ENCODE peak calls at places on chromosomes 2 and 18, in six cellular contexts. X is Panc1, L is upper lobe of right lung, Q is H1, E is tibial artery, Y is brain microvascular endothelial cell. F is an unnamed sample.

GRCh38 chr2:9212661-9213411 is 6.2 kb downstream of the ASAP2 start:
- DNase-seq in L (no peak), E (no peak), X (no peak), Q (peak; percentile 36), Y (no peak), F (no peak)

GRCh38 chr2:29255006-29255405 is 139.8 kb downstream of the CLIP4 start:
- DNase-seq in Y (no peak), L (no peak), Q (no peak), E (peak; percentile 3), X (no peak), F (no peak)

GRCh38 chr2:226118471-226119429 is 680.9 kb downstream of the IRS1 start:
- DNase-seq in Q (no peak), E (no peak), X (peak; percentile 82), L (no peak), Y (peak; percentile 83), F (no peak)

GRCh38 chr2:133765693-133766092 is 197.4 kb upstream of the NCKAP5 start:
- DNase-seq in L (no peak), Q (no peak), Y (peak; percentile 51), E (no peak), X (no peak), F (no peak)

GRCh38 chr2:101473911-101474751 is 781 bp downstream of the RFX8 start:
- DNase-seq in X (no peak), Q (peak; percentile 79), L (peak; percentile 69), E (peak; percentile 74), Y (peak; percentile 36), F (no peak)

GRCh38 chr18:66655407-66655806 is 51.5 kb upstream of the CDH19 start:
- DNase-seq in Q (no peak), E (no peak), Y (no peak), X (no peak), L (no peak), F (no peak)

GRCh38 chr2:20474757-20475566 is 28.1 kb downstream of the RHOB start:
- DNase-seq in L (peak; percentile 30), Y (no peak), E (peak; percentile 35), Q (no peak), X (no peak), F (no peak)

GRCh38 chr2:231716641-231717280 is 8.4 kb downstream of the PTMA start:
- DNase-seq in E (peak; percentile 69), X (no peak), Q (no peak), L (no peak), Y (peak; percentile 45), F (peak; percentile 12)

GRCh38 chr2:88626171-88627054 is 851 bp downstream of the EIF2AK3 start:
- DNase-seq in E (no peak), Q (peak; percentile 68), Y (no peak), X (no peak), L (peak; percentile 78), F (peak; percentile 57)

GRCh38 chr18:65988972-65989371 is 238.2 kb downstream of the CDH7 start:
- DNase-seq in E (no peak), X (no peak), Q (no peak), Y (no peak), L (no peak), F (no peak)

GRCh38 chr2:118990757-118991545 is 49.0 kb downstream of the MARCO start:
- DNase-seq in X (no peak), L (peak; percentile 52), Q (peak; percentile 29), E (peak; percentile 40), Y (no peak), F (no peak)

GRCh38 chr2:42550870-42551269 is 17.6 kb upstream of the MTA3 start:
- DNase-seq in L (no peak), Q (no peak), Y (no peak), E (no peak), X (no peak), F (no peak)

GRCh38 chr2:29196792-29197788 is 81.9 kb downstream of the CLIP4 start:
- DNase-seq in E (no peak), X (peak; percentile 24), Y (peak; percentile 47), L (peak; percentile 73), Q (peak; percentile 86), F (peak; percentile 81)

GRCh38 chr2:24220534-24221281 is 45.9 kb downstream of the FAM228A start:
- DNase-seq in E (no peak), Q (no peak), X (no peak), L (no peak), Y (no peak), F (no peak)

GRCh38 chr2:101296314-101296809 is 12.1 kb downstream of the RNF149 start:
- DNase-seq in Y (peak; percentile 12), Q (no peak), L (no peak), X (no peak), E (no peak), F (no peak)

GRCh38 chr2:179936654-179937053 is 70.4 kb downstream of the CWC22 start:
- DNase-seq in L (no peak), Q (peak; percentile 77), E (no peak), X (no peak), Y (no peak), F (peak; percentile 46)

GRCh38 chr18:79735071-79735980 is 55.7 kb downstream of the CTDP1 start:
- DNase-seq in X (no peak), E (no peak), L (no peak), Y (no peak), Q (no peak), F (no peak)

GRCh38 chr2:39523308-39524044 is 86.4 kb upstream of the MAP4K3 start:
- DNase-seq in L (no peak), Y (peak; percentile 71), Q (no peak), X (no peak), E (no peak), F (no peak)

GRCh38 chr2:158052761-158053160 is 48.9 kb upstream of the UPP2 start:
- DNase-seq in E (no peak), Y (no peak), X (no peak), L (no peak), Q (no peak), F (no peak)

GRCh38 chr2:198127627-198128026 is 323.2 kb downstream of the PLCL1 start:
- DNase-seq in Q (no peak), L (no peak), X (peak; percentile 28), E (no peak), Y (peak; percentile 28), F (peak; percentile 78)

GRCh38 chr18:10490401-10491289 is 35.2 kb upstream of the NAPG start:
- DNase-seq in L (no peak), X (peak; percentile 10), Y (no peak), E (no peak), Q (peak; percentile 57), F (peak; percentile 80)

GRCh38 chr2:43542285-43542933 is 53.4 kb downstream of the THADA start:
- DNase-seq in Q (no peak), X (peak; percentile 36), Y (no peak), E (no peak), L (no peak), F (peak; percentile 38)

GRCh38 chr2:94982661-94983060 is 42.8 kb upstream of the MAL start:
- DNase-seq in L (no peak), Q (no peak), E (no peak), Y (peak; percentile 7), X (no peak), F (no peak)

GRCh38 chr18:13136056-13136688 is 82.4 kb upstream of the LDLRAD4 start:
- DNase-seq in E (no peak), Q (no peak), Y (no peak), L (no peak), X (no peak), F (no peak)

GRCh38 chr18:5980721-5981120 is 85.4 kb upstream of the TMEM200C start:
- DNase-seq in L (no peak), E (no peak), Y (no peak), Q (peak; percentile 41), X (no peak), F (peak; percentile 19)

GRCh38 chr2:176500921-176501320 is 231.7 kb downstream of the MTX2 start:
- DNase-seq in E (no peak), L (no peak), Q (no peak), Y (no peak), X (no peak), F (no peak)

GRCh38 chr2:33134086-33134763 is 187.5 kb downstream of the LTBP1 start:
- DNase-seq in Y (peak; percentile 96), X (peak; percentile 85), E (peak; percentile 86), Q (no peak), L (no peak), F (no peak)
- TF ChIP-seq CTCF in Y (peak; percentile 65), X (peak; percentile 27), E (no peak), Q (no peak), L (no peak), F (no peak)

GRCh38 chr2:3493610-3493997 is 25.7 kb downstream of the ADI1 start:
- DNase-seq in L (peak; percentile 48), Y (peak; percentile 78), X (no peak), E (peak; percentile 83), Q (no peak), F (no peak)

GRCh38 chr2:3494984-3495666 is 24.2 kb downstream of the ADI1 start:
- DNase-seq in L (peak; percentile 17), E (no peak), Y (no peak), X (no peak), Q (no peak), F (no peak)

GRCh38 chr2:3491306-3491705 is 28.0 kb downstream of the ADI1 start:
- DNase-seq in L (peak; percentile 31), X (no peak), Y (no peak), E (no peak), Q (no peak), F (no peak)

GRCh38 chr2:3491716-3492474 is 27.4 kb downstream of the ADI1 start:
- DNase-seq in E (no peak), L (peak; percentile 46), Y (no peak), X (no peak), Q (no peak), F (no peak)

DNA sequence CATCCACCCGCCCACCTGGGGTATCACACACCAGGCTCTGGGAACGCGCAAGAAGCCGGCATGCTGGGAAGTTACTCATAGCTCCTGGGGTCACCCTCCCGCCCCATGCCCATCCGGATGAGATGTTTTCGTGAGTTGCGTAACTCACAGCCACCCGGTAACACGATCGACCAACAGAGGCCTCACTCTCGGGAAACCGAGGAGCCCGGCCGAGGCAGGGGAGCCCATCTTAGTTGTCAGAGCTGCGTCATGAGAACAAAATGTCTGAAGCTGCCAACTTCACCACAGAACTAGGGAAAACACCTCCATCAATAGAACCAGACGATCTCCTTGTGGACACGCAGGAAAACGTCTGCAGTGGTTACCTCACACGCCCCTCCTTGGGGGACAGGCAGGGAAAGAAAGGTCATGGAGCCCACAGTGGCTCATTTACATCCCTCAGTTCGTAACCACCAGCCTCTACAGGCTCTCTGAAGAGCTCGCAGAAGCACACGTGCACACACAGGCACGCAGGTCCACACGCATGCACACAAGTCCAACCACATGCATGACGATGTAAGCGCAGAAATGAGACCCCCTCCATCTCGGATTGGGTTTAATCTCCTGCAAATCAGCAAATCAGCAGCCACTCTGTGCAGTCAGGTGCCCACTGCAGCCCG is 26.3 kb downstream of the ADI1 start:
- DNase-seq in Y (peak; percentile 97), Q (no peak), L (peak; percentile 57), X (no peak), E (peak; percentile 92), F (no peak)
- H3K4me3 ChIP-seq in Y (no peak overlapping the region), Q (no peak overlapping the region), L (no peak overlapping the region), X (no peak overlapping the region), E (peak overlapping the region; percentile 32), F (no peak overlapping the region)

DNA sequence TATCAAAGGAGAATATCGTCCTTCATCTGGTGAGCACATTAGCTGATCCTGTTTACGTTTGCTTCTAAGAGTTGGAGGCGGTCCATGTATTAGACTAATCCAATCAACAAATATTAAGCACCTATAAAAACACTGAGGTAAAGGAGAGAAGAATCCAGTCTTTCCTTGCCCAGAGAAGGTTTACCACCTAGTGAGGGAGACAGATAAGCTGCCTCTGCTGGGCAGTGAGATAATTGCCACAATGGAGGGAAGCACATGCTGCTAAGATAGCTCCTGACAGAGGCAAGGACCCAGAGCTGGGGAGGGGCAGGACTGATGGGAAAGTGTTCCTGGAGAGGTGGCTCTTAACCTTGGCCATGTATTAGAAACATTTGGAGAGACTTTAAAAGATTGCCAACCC is 36.7 kb upstream of the ST8SIA5 start:
- DNase-seq in Y (no peak), E (no peak), X (no peak), L (no peak), Q (no peak), F (no peak)
- TF ChIP-seq CTCF in Y (peak; percentile 8), E (no peak), X (no peak), L (no peak), Q (peak; percentile 29), F (no peak)

GRCh38 chr2:64328415-64328722 is 125.6 kb upstream of the LGALSL start:
- DNase-seq in L (no peak), E (no peak), X (no peak), Y (no peak), Q (no peak), F (peak; percentile 66)
- H3K4me3 ChIP-seq in L (no peak overlapping the region), E (no peak overlapping the region), X (no peak overlapping the region), Y (no peak overlapping the region), Q (no peak overlapping the region), F (peak overlapping the region; percentile 12)